ENCODE peak calls at places on chromosomes 11 and 22, in four cellular contexts. S is stomach, J is GM12891, Z is tibial nerve. O is an unnamed sample.

GRCh38 chr22:23772315-23773246 is at the start of gene MMP11:
- DNase-seq in S (peak; percentile 67), J (peak; percentile 68), Z (peak; percentile 49), O (no peak)

GRCh38 chr22:32985899-32986772 is 72.0 kb downstream of the SYN3 start:
- DNase-seq in S (peak; percentile 58), J (peak; percentile 33), Z (peak; percentile 94), O (peak; percentile 41)

GRCh38 chr11:34411786-34412185 is 26.9 kb upstream of the CAT start:
- DNase-seq in S (no peak), J (no peak), Z (no peak), O (no peak)

GRCh38 chr11:73270089-73270854 is 1.9 kb upstream of the P2RY6 start:
- DNase-seq in S (peak; percentile 23), J (no peak), Z (no peak), O (no peak)

GRCh38 chr11:10568486-10568941 is at the start of gene LYVE1:
- DNase-seq in S (no peak), J (no peak), Z (peak; percentile 49), O (no peak)

GRCh38 chr11:12765428-12765827 is 91.2 kb downstream of the TEAD1 start:
- DNase-seq in S (no peak), J (no peak), Z (no peak), O (no peak)

GRCh38 chr11:27218498-27219038 is 144.4 kb downstream of the CCDC34 start:
- DNase-seq in S (no peak), J (no peak), Z (no peak), O (peak; percentile 44)

GRCh38 chr11:20739004-20739612 is 69.7 kb downstream of the NELL1 start:
- DNase-seq in S (no peak), J (no peak), Z (no peak), O (no peak)

GRCh38 chr11:65637794-65638317 is at the start of gene SIPA1:
- DNase-seq in S (peak; percentile 78), J (peak; percentile 90), Z (no peak), O (peak; percentile 97)

GRCh38 chr11:37712246-37712645 is 1114.2 kb upstream of the RAG2 start:
- DNase-seq in S (no peak), J (no peak), Z (no peak), O (no peak)

GRCh38 chr11:68215087-68215445 is 2.0 kb upstream of the KMT5B start:
- DNase-seq in S (no peak), J (no peak), Z (no peak), O (no peak)

GRCh38 chr11:86755196-86755595 is 45.1 kb upstream of the PRSS23 start:
- DNase-seq in S (no peak), J (no peak), Z (no peak), O (no peak)

GRCh38 chr22:21569459-21570161 is 2.1 kb downstream of the UBE2L3 start:
- DNase-seq in S (no peak), J (no peak), Z (no peak), O (no peak)

GRCh38 chr22:21568207-21569075 is 927 bp downstream of the UBE2L3 start:
- DNase-seq in S (no peak), J (no peak), Z (no peak), O (no peak)

GRCh38 chr22:21564411-21564810 is 3.1 kb upstream of the UBE2L3 start:
- DNase-seq in S (no peak), J (no peak), Z (no peak), O (no peak)

GRCh38 chr22:21570398-21570797 is 2.9 kb downstream of the UBE2L3 start:
- DNase-seq in S (no peak), J (no peak), Z (no peak), O (no peak)

DNA sequence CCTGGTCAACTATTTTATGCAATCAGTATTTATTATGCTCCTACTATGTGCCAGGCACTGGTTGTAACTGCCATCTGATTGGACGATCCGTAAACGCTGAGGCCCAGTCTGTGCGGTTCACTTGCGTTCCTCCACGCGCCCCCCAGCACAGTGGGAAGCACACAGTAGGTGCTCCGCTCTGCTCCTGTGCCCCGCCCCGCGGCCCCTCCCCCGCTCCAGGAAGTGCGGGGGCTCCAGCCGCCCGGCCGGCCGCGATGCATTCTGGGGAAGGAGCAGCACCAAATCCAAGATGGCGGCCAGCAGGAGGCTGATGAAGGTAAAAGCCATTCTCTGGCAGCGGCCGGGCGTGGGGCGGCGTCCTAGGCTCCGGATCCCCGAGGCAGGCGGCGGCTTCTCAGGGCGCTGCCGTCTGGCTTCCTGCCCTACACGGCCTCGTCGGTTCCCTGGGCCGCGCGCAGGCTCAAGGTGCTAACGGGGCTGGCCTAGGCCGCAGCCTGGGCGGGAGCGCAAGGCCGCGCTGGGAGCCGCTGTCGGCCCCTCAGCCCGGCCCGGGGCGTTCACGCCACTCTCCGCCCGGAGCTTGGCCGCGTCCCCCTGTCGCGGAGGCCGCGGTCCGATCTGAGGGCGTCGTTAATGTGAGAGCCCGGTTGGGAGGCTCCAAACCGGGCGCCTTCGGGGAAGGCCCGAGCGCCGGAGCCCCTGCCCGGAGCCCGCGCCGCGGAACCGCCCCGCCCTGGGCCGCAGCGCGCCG is at the start of gene UBE2L3:
- DNase-seq in S (peak; percentile 82), J (peak; percentile 93), Z (peak; percentile 70), O (peak; percentile 61)
- TF ChIP-seq POLR2A in S (no peak), J (peak; percentile 78), Z (no peak), O (peak; percentile 58)

GRCh38 chr11:57440744-57441414 is 14.0 kb upstream of the SLC43A3 start:
- DNase-seq in S (no peak), J (no peak), Z (no peak), O (no peak)
- TF ChIP-seq POLR2A in S (no peak), J (no peak), Z (no peak), O (no peak)

DNA sequence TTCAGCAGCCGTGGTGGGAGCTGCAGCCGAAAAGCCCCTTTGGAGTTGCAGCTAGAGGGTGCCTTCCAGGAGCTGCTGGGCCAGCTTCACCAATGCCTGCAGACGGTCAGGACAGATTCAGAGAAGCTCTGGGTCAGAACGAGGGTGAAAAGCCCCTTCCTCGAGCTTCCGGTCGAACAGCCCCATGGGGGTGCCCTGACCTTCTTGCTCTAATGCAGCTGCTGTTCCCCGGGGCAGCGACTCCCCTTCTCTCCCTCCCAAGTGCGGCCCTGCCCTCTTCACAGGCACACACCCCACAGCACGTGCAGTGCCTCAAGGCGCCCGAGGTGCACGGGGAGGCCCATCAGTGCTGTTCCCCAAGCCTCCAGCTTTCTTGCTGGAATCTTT is 9.6 kb upstream of the IFITM3 start:
- DNase-seq in S (no peak), J (no peak), Z (no peak), O (no peak)
- TF ChIP-seq POLR2A in S (no peak), J (no peak), Z (no peak), O (no peak)

GRCh38 chr11:114064216-114064615 is 4.7 kb downstream of the ZBTB16 start:
- DNase-seq in S (no peak), J (no peak), Z (no peak), O (no peak)

GRCh38 chr11:114065094-114065493 is 5.6 kb downstream of the ZBTB16 start:
- DNase-seq in S (no peak), J (no peak), Z (no peak), O (no peak)

GRCh38 chr11:114063149-114063828 is 3.8 kb downstream of the ZBTB16 start:
- DNase-seq in S (no peak), J (no peak), Z (no peak), O (no peak)

GRCh38 chr11:114062272-114062671 is 2.8 kb downstream of the ZBTB16 start:
- DNase-seq in S (no peak), J (no peak), Z (no peak), O (no peak)

DNA sequence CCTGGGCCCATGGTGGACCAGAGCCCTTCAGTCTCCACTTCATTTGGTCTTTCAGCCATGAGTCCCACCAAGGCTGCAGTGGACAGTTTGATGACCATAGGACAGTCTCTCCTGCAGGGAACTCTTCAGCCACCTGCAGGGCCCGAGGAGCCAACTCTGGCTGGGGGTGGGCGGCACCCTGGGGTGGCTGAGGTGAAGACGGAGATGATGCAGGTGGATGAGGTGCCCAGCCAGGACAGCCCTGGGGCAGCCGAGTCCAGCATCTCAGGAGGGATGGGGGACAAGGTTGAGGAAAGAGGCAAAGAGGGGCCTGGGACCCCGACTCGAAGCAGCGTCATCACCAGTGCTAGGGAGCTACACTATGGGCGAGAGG is 4.3 kb downstream of the ZBTB16 start:
- DNase-seq in S (no peak), J (no peak), Z (no peak), O (no peak)
- TF ChIP-seq POLR2A in S (no peak), J (no peak), Z (no peak), O (no peak)